ENCODE peak calls at places on chromosomes 7 and 10, in four cellular contexts. W is K562, S is GM12878, B is HepG2. E is an unnamed sample.

GRCh38 chr10:124433461-124433860 is 14.7 kb upstream of the OAT start:
- DNase-seq in S (no peak), W (no peak), B (no peak), E (no peak)

GRCh38 chr10:84493951-84494848 is 165.8 kb downstream of the CCSER2 start:
- DNase-seq in B (no peak), W (no peak), S (no peak), E (peak)

GRCh38 chr10:97196213-97197029 is 10.7 kb upstream of the SLIT1 start:
- DNase-seq in S (no peak), W (peak), B (peak), E (peak)

GRCh38 chr10:10017716-10018115 is 1000.0 kb upstream of the CELF2 start:
- DNase-seq in S (no peak), W (no peak), B (no peak), E (no peak)

GRCh38 chr7:120055300-120055699 is 217.7 kb upstream of the KCND2 start:
- DNase-seq in S (no peak), W (no peak), B (no peak), E (no peak)

GRCh38 chr10:69957516-69958231 is 95.0 kb upstream of the MACROH2A2 start:
- DNase-seq in W (no peak), B (no peak), S (no peak), E (no peak)

GRCh38 chr10:101829561-101830315 is 11.5 kb upstream of the OGA start:
- DNase-seq in W (peak), B (no peak), S (no peak), E (no peak)

GRCh38 chr10:84138478-84139125 is 707 bp upstream of the GHITM start:
- DNase-seq in B (no peak), W (peak), S (no peak), E (peak)

GRCh38 chr7:156906281-156906680 is 13.3 kb upstream of the LMBR1 start:
- DNase-seq in S (no peak), B (no peak), W (no peak), E (no peak)

GRCh38 chr10:86946215-86947170 is 10.9 kb downstream of the MMRN2 start:
- DNase-seq in B (no peak), W (no peak), S (no peak), E (no peak)

GRCh38 chr10:94361161-94361794 is 1.5 kb downstream of the NOC3L start:
- DNase-seq in S (peak), W (no peak), B (peak), E (peak)

DNA sequence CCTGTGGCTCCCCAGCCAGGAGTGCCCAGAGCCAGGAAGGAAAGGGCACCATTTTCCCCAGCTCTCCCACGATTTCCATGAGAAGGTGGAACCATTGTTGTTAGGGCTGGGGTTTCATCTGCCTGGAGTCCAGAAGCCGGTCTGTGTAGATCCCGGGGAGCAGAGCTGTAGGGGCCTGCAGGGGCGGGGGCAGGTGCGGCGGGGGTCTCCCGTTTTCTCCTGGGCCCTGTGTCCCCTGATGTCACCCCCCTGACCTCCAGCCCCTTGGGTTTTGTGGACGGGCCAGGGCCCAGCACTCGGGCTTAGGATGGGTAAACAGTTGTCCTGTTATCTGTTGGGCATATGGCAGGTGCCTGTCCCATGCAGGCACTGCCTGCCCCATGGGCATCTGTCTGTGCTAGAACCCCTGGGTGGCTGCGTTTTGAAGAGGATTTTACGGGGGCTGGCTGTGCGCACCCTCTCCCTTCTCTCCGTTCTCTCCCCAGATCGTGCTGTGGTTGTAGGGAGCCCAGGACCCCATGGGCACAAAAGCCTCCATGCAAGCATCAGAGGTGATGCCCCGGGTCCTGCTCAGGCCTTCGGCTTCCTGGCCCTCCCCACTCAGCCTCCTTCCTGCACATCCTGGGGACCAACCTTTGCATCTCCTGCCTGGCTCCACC is 158.8 kb downstream of the WDR37 start:
- DNase-seq in S (no peak), B (no peak), W (no peak), E (no peak)
- TF ChIP-seq POLR2AphosphoS2 in S (no peak), B (no peak), W (no peak), E (no peak)

DNA sequence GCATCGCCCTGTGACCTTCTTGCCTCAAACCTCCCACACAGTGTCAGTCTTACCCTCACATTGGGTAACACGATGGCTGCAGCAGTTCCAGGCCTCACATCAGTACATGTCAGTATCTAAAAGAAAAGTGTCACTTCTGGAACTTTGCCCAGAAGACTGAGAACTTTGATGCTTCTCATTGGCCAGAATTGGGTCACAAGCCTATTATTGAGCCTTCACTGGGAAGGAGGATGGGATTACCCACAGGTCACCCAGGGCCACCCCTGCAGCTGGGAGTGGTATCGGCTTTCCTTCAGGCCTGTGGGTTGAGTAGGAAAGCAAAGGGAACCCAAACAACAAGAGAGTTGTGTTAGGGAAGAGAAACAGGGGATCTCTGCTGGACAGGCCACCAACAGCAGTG is 111.5 kb downstream of the NPY start:
- DNase-seq in S (no peak), W (peak), B (no peak), E (no peak)
- TF ChIP-seq BHLHE40 in S (no peak), W (no peak), B (no peak), E (no peak)

GRCh38 chr7:67729771-67730170 is 733.1 kb downstream of the TYW1 start:
- DNase-seq in S (no peak), B (no peak), W (no peak), E (no peak)
- TF ChIP-seq EP300 in S (no peak), B (no peak), W (no peak), E (no peak)

GRCh38 chr10:45594276-45595157 is 78.1 kb downstream of the ZFAND4 start:
- DNase-seq in W (peak), B (peak), S (peak), E (peak)

GRCh38 chr10:45593938-45594275 is 78.7 kb downstream of the ZFAND4 start:
- DNase-seq in W (no peak), B (no peak), S (no peak), E (no peak)

GRCh38 chr10:45592926-45593325 is 79.6 kb downstream of the ZFAND4 start:
- DNase-seq in S (no peak), W (peak), B (no peak), E (no peak)

GRCh38 chr10:45591262-45591661 is 81.3 kb downstream of the ZFAND4 start:
- DNase-seq in S (no peak), W (no peak), B (no peak), E (no peak)

DNA sequence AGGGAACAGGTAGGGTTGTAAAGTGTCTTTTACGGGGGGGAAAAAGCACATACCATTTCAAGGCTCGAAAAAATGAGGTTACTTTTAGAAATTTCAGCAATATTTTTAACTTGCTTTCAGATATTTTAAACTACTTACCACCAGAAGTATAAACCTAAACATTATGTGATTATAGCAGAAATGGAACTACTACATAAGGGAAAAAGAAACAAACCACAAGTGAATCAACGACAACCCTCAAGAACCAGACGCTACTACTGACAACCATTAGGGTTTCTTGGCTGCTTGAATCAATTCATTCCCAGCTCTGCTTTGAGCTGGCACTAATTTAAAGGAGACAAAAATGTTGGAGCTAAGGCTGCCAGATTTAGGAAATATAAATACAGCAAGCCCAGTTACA is 80.1 kb downstream of the ZFAND4 start:
- DNase-seq in B (no peak), S (no peak), W (no peak), E (no peak)
- TF ChIP-seq POLR2AphosphoS2 in B (no peak), S (no peak), W (no peak), E (no peak)

DNA sequence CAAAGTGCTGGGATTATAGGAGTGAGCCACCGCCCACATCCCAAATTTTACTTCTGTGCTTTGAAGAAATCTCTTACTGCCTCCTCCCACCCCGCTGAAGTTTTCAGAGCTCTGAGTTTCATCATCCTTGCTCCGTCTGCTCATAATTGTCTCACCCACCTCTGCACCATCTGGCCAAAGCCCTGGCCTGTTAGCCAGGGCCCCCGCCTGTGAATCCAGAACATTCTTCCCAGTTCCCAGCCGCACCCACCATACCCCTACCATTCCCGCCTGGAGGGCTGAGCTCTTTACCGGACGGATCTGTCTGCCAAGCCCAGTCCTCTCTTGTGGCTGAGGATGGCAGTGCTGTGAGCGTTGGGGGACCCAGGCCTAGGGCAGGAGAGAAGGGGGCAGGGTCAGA is 14.5 kb downstream of the SSC4D start:
- DNase-seq in B (no peak), S (no peak), W (no peak), E (no peak)
- TF ChIP-seq BHLHE40 in B (no peak), S (no peak), W (no peak), E (no peak)

GRCh38 chr10:133308431-133309110 is at the start of the genes TUBGCP2 and ZNF511:
- DNase-seq in S (no peak), W (peak), B (peak), E (peak)
- TF ChIP-seq EP300 in S (peak), W (no peak), B (no peak), E (no peak)

DNA sequence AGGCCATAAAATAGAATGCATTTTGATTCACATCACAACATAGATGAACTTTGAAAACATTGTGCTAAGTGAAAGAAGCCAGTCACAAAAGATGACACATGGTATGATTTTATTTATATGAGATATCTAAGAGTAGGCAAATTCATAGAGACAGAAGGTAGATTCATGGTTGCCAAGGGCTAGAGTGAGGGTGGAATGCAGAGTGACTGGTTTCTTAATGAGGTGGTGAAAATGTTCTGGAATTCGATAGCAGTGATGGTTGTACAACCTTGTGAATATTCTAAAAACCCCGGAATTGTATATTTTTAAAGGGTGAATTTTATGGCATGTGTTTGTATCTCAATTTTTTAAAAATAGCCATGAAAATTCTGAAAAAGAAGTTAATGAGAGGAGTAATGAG is 42.9 kb downstream of the ABCB4 start:
- DNase-seq in B (no peak), S (no peak), W (no peak), E (no peak)
- TF ChIP-seq POLR2AphosphoS2 in B (no peak), S (no peak), W (no peak), E (no peak)

E was measured in A549.